ENCODE peak calls at places on chromosomes 6 and 20, in seven cellular contexts. One of them, this sample, is unnamed.

GRCh38 chr6:165488624-165489295 is 174.3 kb downstream of the PDE10A start:
- DNase-seq in HCT116: no peak
- DNase-seq in brain microvascular endothelial cell: no peak
- DNase-seq in mammary epithelial cell: no peak
- DNase-seq in uterus: no peak
- DNase-seq in GM12878: no peak
- DNase-seq in RWPE1: no peak
- DNase-seq in this sample: no peak

GRCh38 chr6:38176797-38177751 is 357.5 kb downstream of the ZFAND3 start:
- DNase-seq in brain microvascular endothelial cell: peak
- DNase-seq in HCT116: no peak
- DNase-seq in uterus: no peak
- DNase-seq in RWPE1: no peak
- DNase-seq in mammary epithelial cell: no peak
- DNase-seq in GM12878: no peak
- DNase-seq in this sample: no peak

GRCh38 chr6:5300206-5300764 is 39.0 kb downstream of the FARS2 start:
- DNase-seq in RWPE1: no peak
- DNase-seq in HCT116: no peak
- DNase-seq in brain microvascular endothelial cell: no peak
- DNase-seq in GM12878: no peak
- DNase-seq in uterus: no peak
- DNase-seq in mammary epithelial cell: no peak
- DNase-seq in this sample: no peak

GRCh38 chr20:35771367-35771688 is 487 bp upstream of the PHF20 start:
- DNase-seq in RWPE1: no peak
- DNase-seq in uterus: no peak
- DNase-seq in brain microvascular endothelial cell: no peak
- DNase-seq in HCT116: no peak
- DNase-seq in mammary epithelial cell: no peak
- DNase-seq in GM12878: no peak
- DNase-seq in this sample: no peak

GRCh38 chr6:36836091-36836770 is 3.0 kb downstream of the CPNE5 start:
- DNase-seq in uterus: no peak
- DNase-seq in mammary epithelial cell: no peak
- DNase-seq in GM12878: no peak
- DNase-seq in brain microvascular endothelial cell: no peak
- DNase-seq in RWPE1: no peak
- DNase-seq in HCT116: no peak
- DNase-seq in this sample: no peak

GRCh38 chr6:164216839-164217238 is 802.3 kb downstream of the QKI start:
- DNase-seq in mammary epithelial cell: no peak
- DNase-seq in uterus: no peak
- DNase-seq in RWPE1: no peak
- DNase-seq in HCT116: no peak
- DNase-seq in GM12878: no peak
- DNase-seq in brain microvascular endothelial cell: no peak
- DNase-seq in this sample: no peak

GRCh38 chr6:13368716-13369115 is 40.4 kb upstream of the TBC1D7 start:
- DNase-seq in RWPE1: peak
- DNase-seq in GM12878: no peak
- DNase-seq in HCT116: no peak
- DNase-seq in mammary epithelial cell: peak
- DNase-seq in brain microvascular endothelial cell: no peak
- DNase-seq in uterus: no peak
- DNase-seq in this sample: no peak

GRCh38 chr20:5785146-5785545 is 34.9 kb downstream of the SHLD1 start:
- DNase-seq in uterus: no peak
- DNase-seq in HCT116: no peak
- DNase-seq in mammary epithelial cell: peak
- DNase-seq in brain microvascular endothelial cell: no peak
- DNase-seq in RWPE1: peak
- DNase-seq in GM12878: no peak
- DNase-seq in this sample: no peak

GRCh38 chr6:90537027-90537426 is 49.8 kb downstream of the MAP3K7 start:
- DNase-seq in RWPE1: no peak
- DNase-seq in uterus: no peak
- DNase-seq in GM12878: no peak
- DNase-seq in brain microvascular endothelial cell: no peak
- DNase-seq in HCT116: no peak
- DNase-seq in mammary epithelial cell: no peak
- DNase-seq in this sample: no peak

GRCh38 chr6:107620736-107621135 is 130.8 kb downstream of the SOBP start:
- DNase-seq in RWPE1: no peak
- DNase-seq in HCT116: no peak
- DNase-seq in mammary epithelial cell: no peak
- DNase-seq in brain microvascular endothelial cell: no peak
- DNase-seq in GM12878: no peak
- DNase-seq in uterus: no peak
- DNase-seq in this sample: no peak

GRCh38 chr20:61487346-61488022 is 235.4 kb downstream of the CDH4 start:
- DNase-seq in GM12878: no peak
- DNase-seq in mammary epithelial cell: no peak
- DNase-seq in uterus: no peak
- DNase-seq in RWPE1: no peak
- DNase-seq in HCT116: no peak
- DNase-seq in brain microvascular endothelial cell: no peak
- DNase-seq in this sample: no peak

DNA sequence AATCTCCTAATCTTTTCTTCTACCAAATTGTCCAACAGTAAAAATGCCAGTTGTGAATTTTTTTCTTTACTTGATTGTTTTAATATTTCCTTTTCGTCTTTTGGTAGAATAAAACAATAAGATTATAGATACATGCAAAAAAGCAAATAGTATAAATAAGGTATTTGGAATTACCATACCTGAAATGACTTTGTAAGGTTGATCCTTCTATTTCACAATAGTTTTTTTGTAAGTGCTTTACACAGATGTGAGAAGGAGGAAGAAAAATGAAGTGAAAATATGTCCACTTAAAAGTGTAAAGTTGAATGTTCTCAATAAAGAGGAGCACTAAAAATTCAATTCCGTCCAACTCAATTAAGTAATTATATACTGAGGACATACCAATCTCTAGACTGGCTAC is 457.6 kb downstream of the UTRN start:
- DNase-seq in brain microvascular endothelial cell: no peak
- DNase-seq in mammary epithelial cell: no peak
- DNase-seq in HCT116: no peak
- DNase-seq in uterus: no peak
- DNase-seq in GM12878: no peak
- DNase-seq in RWPE1: no peak
- DNase-seq in this sample: no peak
- H3K27ac ChIP-seq in brain microvascular endothelial cell: no peak
- H3K27ac ChIP-seq in mammary epithelial cell: no peak
- H3K27ac ChIP-seq in HCT116: no peak
- H3K27ac ChIP-seq in uterus: no peak
- H3K27ac ChIP-seq in GM12878: no peak
- H3K27ac ChIP-seq in RWPE1: no peak
- H3K27ac ChIP-seq in this sample: no peak

GRCh38 chr6:33699131-33699530 is 12.4 kb downstream of the UQCC2 start:
- DNase-seq in GM12878: no peak
- DNase-seq in brain microvascular endothelial cell: no peak
- DNase-seq in mammary epithelial cell: no peak
- DNase-seq in RWPE1: no peak
- DNase-seq in HCT116: no peak
- DNase-seq in uterus: no peak
- DNase-seq in this sample: no peak
- H3K27ac ChIP-seq in GM12878: no peak
- H3K27ac ChIP-seq in brain microvascular endothelial cell: no peak
- H3K27ac ChIP-seq in mammary epithelial cell: no peak
- H3K27ac ChIP-seq in RWPE1: peak
- H3K27ac ChIP-seq in HCT116: no peak
- H3K27ac ChIP-seq in uterus: peak
- H3K27ac ChIP-seq in this sample: no peak

GRCh38 chr6:166623318-166623717 is 3.7 kb downstream of the RPS6KA2 start:
- DNase-seq in mammary epithelial cell: no peak
- DNase-seq in brain microvascular endothelial cell: no peak
- DNase-seq in uterus: no peak
- DNase-seq in GM12878: no peak
- DNase-seq in HCT116: no peak
- DNase-seq in RWPE1: no peak
- DNase-seq in this sample: no peak

GRCh38 chr6:166627039-166627874 is at the start of gene RPS6KA2:
- DNase-seq in GM12878: peak
- DNase-seq in RWPE1: peak
- DNase-seq in HCT116: peak
- DNase-seq in brain microvascular endothelial cell: peak
- DNase-seq in mammary epithelial cell: peak
- DNase-seq in uterus: peak
- DNase-seq in this sample: peak

GRCh38 chr6:166625356-166625755 is 1.7 kb downstream of the RPS6KA2 start:
- DNase-seq in mammary epithelial cell: peak
- DNase-seq in brain microvascular endothelial cell: peak
- DNase-seq in GM12878: no peak
- DNase-seq in HCT116: no peak
- DNase-seq in RWPE1: no peak
- DNase-seq in uterus: no peak
- DNase-seq in this sample: peak

GRCh38 chr6:166626177-166627038 is 643 bp downstream of the RPS6KA2 start:
- DNase-seq in uterus: peak
- DNase-seq in mammary epithelial cell: peak
- DNase-seq in RWPE1: no peak
- DNase-seq in HCT116: no peak
- DNase-seq in brain microvascular endothelial cell: no peak
- DNase-seq in GM12878: no peak
- DNase-seq in this sample: peak

DNA sequence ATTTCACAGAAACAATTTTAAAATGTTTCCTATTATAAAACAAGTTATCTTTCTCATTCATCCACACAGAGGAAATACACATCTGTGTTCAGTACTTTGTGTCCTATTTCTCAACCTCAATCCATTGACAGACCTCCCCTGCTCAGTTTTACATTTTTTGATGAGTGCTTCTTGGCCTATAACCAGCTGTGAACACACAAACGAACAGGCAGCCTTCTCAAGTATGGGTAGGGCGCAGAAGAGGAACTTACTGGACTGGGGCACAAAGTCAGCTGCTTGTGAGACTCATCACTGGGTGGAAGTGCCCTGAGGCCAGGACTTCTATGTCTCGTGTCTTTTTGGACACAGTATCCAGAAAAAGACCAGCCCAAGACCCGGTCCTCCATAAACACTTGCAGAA is 2.8 kb downstream of the RPS6KA2 start:
- DNase-seq in mammary epithelial cell: peak
- DNase-seq in brain microvascular endothelial cell: no peak
- DNase-seq in GM12878: no peak
- DNase-seq in RWPE1: no peak
- DNase-seq in HCT116: no peak
- DNase-seq in uterus: no peak
- DNase-seq in this sample: no peak
- H3K27ac ChIP-seq in mammary epithelial cell: peak
- H3K27ac ChIP-seq in brain microvascular endothelial cell: no peak
- H3K27ac ChIP-seq in GM12878: no peak
- H3K27ac ChIP-seq in RWPE1: peak
- H3K27ac ChIP-seq in HCT116: no peak
- H3K27ac ChIP-seq in uterus: peak
- H3K27ac ChIP-seq in this sample: no peak

GRCh38 chr6:132798820-132799538 is 542 bp upstream of the SLC18B1 start:
- DNase-seq in uterus: peak
- DNase-seq in RWPE1: peak
- DNase-seq in HCT116: peak
- DNase-seq in mammary epithelial cell: peak
- DNase-seq in GM12878: peak
- DNase-seq in brain microvascular endothelial cell: peak
- DNase-seq in this sample: no peak
- H3K27ac ChIP-seq in uterus: peak
- H3K27ac ChIP-seq in RWPE1: no peak
- H3K27ac ChIP-seq in HCT116: no peak
- H3K27ac ChIP-seq in mammary epithelial cell: no peak
- H3K27ac ChIP-seq in GM12878: peak
- H3K27ac ChIP-seq in brain microvascular endothelial cell: no peak
- H3K27ac ChIP-seq in this sample: no peak

GRCh38 chr6:41051873-41052272 is 1.1 kb upstream of the APOBEC2 start:
- DNase-seq in mammary epithelial cell: no peak
- DNase-seq in uterus: no peak
- DNase-seq in brain microvascular endothelial cell: no peak
- DNase-seq in GM12878: no peak
- DNase-seq in HCT116: no peak
- DNase-seq in RWPE1: no peak
- DNase-seq in this sample: no peak
- H3K27ac ChIP-seq in mammary epithelial cell: no peak
- H3K27ac ChIP-seq in uterus: no peak
- H3K27ac ChIP-seq in brain microvascular endothelial cell: no peak
- H3K27ac ChIP-seq in GM12878: no peak
- H3K27ac ChIP-seq in HCT116: no peak
- H3K27ac ChIP-seq in RWPE1: no peak
- H3K27ac ChIP-seq in this sample: no peak

This sample was measured in SJSA1.